ENCODE peak calls at places on chromosomes 16 and 17, in four cellular contexts. L, Q, Y and Z are unnamed samples.

GRCh38 chr17:56222255-56222654 is 69.0 kb downstream of the ANKFN1 start:
- DNase-seq in L (no peak), Q (no peak), Y (no peak), Z (no peak)

GRCh38 chr16:52078716-52079655 is 468.0 kb downstream of the TOX3 start:
- DNase-seq in L (no peak), Q (no peak), Y (no peak), Z (no peak)

GRCh38 chr17:57259817-57260216 is 3.5 kb downstream of the MSI2 start:
- DNase-seq in L (no peak), Q (no peak), Y (no peak), Z (no peak)

GRCh38 chr17:9342225-9342624 is 233.4 kb downstream of the STX8 start:
- DNase-seq in L (no peak), Q (no peak), Y (no peak), Z (no peak)

GRCh38 chr16:89366561-89367537 is 123.5 kb downstream of the ANKRD11 start:
- DNase-seq in L (no peak), Q (no peak), Y (no peak), Z (no peak)

GRCh38 chr17:33730131-33730530 is 437.0 kb upstream of the ASIC2 start:
- DNase-seq in L (no peak), Q (no peak), Y (no peak), Z (no peak)

GRCh38 chr16:87243383-87243964 is 73.7 kb downstream of the C16orf95 start:
- DNase-seq in L (no peak), Q (no peak), Y (no peak), Z (no peak)

GRCh38 chr17:48970224-48970623 is 1.8 kb upstream of the GIP start:
- DNase-seq in L (no peak), Q (no peak), Y (no peak), Z (peak; percentile 61)

GRCh38 chr17:61412860-61413653 is 13.4 kb downstream of the TBX2 start:
- DNase-seq in L (no peak), Q (no peak), Y (no peak), Z (peak; percentile 58)

GRCh38 chr17:46818319-46818928 is at the start of gene WNT3:
- DNase-seq in L (peak; percentile 72), Q (no peak), Y (no peak), Z (no peak)

GRCh38 chr17:46817901-46818209 is 637 bp downstream of the WNT3 start:
- DNase-seq in L (no peak), Q (no peak), Y (no peak), Z (no peak)

GRCh38 chr17:46820592-46821450 is 2.3 kb upstream of the WNT3 start:
- DNase-seq in L (no peak), Q (no peak), Y (no peak), Z (no peak)

GRCh38 chr17:46819906-46820351 is 1.4 kb upstream of the WNT3 start:
- DNase-seq in L (no peak), Q (no peak), Y (no peak), Z (no peak)

GRCh38 chr17:46818929-46819859 is 702 bp upstream of the WNT3 start:
- DNase-seq in L (no peak), Q (no peak), Y (no peak), Z (no peak)
- H3K4me1 ChIP-seq in L (peaks cover 20% of the 10 kb centered on the region), Q (peaks cover 13% of the 10 kb centered on the region), Y (peaks cover 29% of the 10 kb centered on the region), Z (peaks cover 6% of the 10 kb centered on the region)

DNA sequence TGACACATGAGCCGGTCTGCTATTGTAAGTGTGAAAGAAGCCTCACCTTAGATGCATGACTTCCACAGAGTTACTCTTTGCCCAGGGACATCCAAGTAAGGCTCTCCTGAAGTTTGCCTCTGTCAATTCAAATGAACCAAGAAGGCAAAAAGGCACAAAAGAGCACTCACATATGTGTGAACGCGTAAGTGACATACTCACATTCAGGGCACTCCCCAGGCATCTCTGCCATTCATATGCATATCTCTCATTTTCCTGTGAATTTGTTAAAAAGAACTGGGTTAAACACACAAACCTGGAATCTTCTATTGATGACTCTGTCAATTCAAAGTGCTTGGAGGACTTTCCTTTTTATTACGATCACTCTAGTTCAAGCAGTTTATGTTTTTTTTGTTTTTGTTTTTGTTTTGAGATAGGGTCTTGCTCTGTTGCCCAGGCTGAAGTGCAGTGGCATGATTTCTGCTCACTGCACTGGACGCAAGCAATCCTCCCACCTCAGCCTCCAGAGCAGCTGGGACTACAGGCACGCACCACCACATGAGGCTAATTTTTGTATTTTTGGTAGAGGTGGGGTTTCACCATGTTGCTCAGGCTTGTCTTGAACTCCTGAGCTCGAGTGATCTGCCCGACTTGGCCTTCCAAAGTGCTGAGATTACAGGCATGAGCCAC is 49.4 kb downstream of the DUSP14 start:
- DNase-seq in L (no peak), Q (no peak), Y (no peak), Z (no peak)
- H3K36me3 ChIP-seq in L (peaks cover 73% of the 10 kb centered on the region), Q (no peaks in the 10 kb centered on the region), Y (peaks cover 79% of the 10 kb centered on the region), Z (peaks cover 34% of the 10 kb centered on the region)

DNA sequence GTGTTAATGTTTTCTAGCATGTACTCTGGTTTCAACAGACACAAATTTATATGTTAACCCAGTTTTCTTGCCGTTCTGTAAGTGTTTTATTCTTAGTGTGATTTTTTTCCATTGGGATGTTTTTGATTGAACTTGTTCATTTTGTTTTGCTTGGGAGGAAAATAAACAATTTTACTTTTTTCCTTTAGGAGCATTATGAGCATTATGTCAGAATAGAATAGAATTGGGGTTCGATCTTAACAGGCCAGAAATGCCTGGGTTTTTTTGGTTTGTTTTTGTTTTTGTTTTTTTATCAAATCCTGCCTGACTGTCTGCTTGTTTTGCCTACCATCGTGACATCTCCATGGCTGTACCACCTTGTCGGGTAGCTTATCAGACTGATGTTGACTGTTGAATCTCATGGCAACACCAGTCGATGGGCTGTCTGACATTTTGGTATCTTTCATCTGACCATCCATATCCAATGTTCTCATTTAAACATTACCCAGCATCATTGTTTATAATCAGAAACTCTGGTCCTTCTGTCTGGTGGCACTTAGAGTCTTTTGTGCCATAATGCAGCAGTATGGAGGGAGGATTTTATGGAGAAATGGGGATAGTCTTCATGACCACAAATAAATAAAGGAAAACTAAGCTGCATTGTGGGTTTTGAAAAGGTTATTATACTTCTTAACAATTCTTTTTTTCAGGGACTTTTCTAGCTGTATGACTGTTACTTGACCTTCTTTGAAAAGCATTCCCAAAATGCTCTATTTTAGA is 51.7 kb downstream of the TUBD1 start:
- DNase-seq in L (no peak), Q (peak; percentile 22), Y (no peak), Z (peak; percentile 79)
- H3K27ac ChIP-seq in L (peak overlapping the region; percentile 8), Q (peak overlapping the region; percentile 100), Y (peak overlapping the region; percentile 89), Z (peak overlapping the region; percentile 100)

GRCh38 chr17:78725448-78726021 is 56.5 kb downstream of the CYTH1 start:
- DNase-seq in L (no peak), Q (no peak), Y (no peak), Z (no peak)
- H3K4me1 ChIP-seq in L (peaks cover 63% of the 10 kb centered on the region), Q (peaks cover 28% of the 10 kb centered on the region), Y (peaks cover 80% of the 10 kb centered on the region), Z (peaks cover 38% of the 10 kb centered on the region)

DNA sequence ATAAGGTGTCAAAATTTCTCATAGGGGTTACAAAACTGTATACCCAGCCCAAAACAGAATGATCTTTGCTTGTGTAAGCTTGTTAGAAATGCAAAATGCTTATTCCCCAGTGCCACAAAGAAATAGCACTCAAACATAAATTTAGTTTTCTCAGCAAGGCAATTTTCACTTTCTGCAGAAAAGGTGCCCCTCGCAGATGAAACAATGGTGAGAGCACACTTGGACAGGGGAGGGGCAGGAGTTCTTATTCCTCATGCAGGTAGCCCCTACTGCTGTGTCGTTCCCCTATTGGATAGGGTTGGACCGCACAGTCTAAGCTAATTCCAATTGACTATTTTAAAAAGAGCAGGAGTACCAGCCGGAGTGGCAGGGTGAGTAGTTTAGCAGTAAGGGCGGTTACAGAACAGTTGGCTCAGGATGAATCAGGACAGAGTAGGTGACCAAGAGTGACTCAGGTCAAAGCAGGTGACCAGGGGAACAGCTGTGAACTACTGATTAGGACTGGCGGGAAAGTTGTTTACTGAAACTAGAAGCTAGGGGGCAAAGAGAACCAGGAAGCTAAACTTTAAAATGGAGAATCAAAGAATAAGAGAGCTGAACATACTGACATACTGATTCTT is 5.5 kb upstream of the LDHD start:
- DNase-seq in L (no peak), Q (no peak), Y (no peak), Z (no peak)
- H3K36me3 ChIP-seq in L (no peaks in the 10 kb centered on the region), Q (no peaks in the 10 kb centered on the region), Y (no peaks in the 10 kb centered on the region), Z (no peaks in the 10 kb centered on the region)

DNA sequence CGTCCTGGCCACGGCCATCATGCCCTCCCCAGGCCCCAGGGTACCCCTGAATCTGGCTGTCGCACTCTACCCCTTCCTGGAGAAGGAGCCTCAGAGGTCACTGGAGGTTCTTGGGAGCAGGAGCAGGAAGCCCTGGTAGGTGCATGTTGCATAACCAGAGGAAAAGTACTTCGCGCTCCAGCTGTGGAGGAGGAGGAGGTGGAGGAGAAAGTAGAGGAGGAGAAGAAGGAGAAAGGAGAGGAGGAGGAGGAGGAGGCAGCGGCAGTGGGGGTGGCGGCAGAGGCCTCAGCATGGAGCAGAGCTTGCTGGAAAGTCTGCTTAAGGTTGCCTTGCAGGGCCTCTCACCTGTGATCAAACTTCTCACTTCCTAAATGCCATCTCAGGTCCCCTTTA is 61.8 kb downstream of the BAIAP2 start:
- DNase-seq in L (no peak), Q (no peak), Y (no peak), Z (no peak)
- H3K27ac ChIP-seq in L (no peak overlapping the region), Q (peak overlapping the region; percentile 25), Y (peak overlapping the region; percentile 38), Z (no peak overlapping the region)